ENCODE peak calls at places on chromosome 18, in ten cellular contexts. Y is CD8-positive, alpha-beta T cell; D is effector memory CD8-positive, alpha-beta T cell; L is epithelial cell of esophagus; F is adrenal gland; Q is BJ; S is LoVo; T is choroid plexus epithelial cell; U is HTR-8/SVneo; A is right cardiac atrium. O is an unnamed sample.

GRCh38 chr18:58051765-58052460 is 7.9 kb downstream of the NEDD4L start:
- DNase-seq in Y (no peak), D (no peak), L (peak), F (no peak), Q (no peak), S (no peak), T (peak), U (no peak), A (no peak), O (peak)

GRCh38 chr18:924987-925386 is 20.3 kb downstream of the ADCYAP1 start:
- DNase-seq in Y (no peak), D (no peak), L (no peak), F (no peak), Q (no peak), S (no peak), T (no peak), U (no peak), A (no peak), O (no peak)

GRCh38 chr18:63099848-63100625 is 219.5 kb downstream of the BCL2 start:
- DNase-seq in Y (no peak), D (no peak), L (no peak), F (no peak), Q (no peak), S (peak), T (no peak), U (no peak), A (peak), O (no peak)

GRCh38 chr18:34039194-34039593 is 185.5 kb downstream of the NOL4 start:
- DNase-seq in Y (no peak), D (no peak), L (no peak), F (no peak), Q (no peak), S (peak), T (no peak), U (no peak), A (no peak), O (no peak)

GRCh38 chr18:44594779-44595467 is 85.8 kb upstream of the SETBP1 start:
- DNase-seq in Y (no peak), D (no peak), L (peak), F (no peak), Q (no peak), S (no peak), T (peak), U (no peak), A (no peak), O (peak)

GRCh38 chr18:76932026-76932819 is 109.9 kb downstream of the ZNF236 start:
- DNase-seq in Y (no peak), D (no peak), L (no peak), F (no peak), Q (no peak), S (no peak), T (peak), U (no peak), A (peak), O (no peak)

GRCh38 chr18:58758606-58759005 is 87.3 kb downstream of the MALT1 start:
- DNase-seq in Y (no peak), D (no peak), L (no peak), F (no peak), Q (no peak), S (no peak), T (no peak), U (no peak), A (no peak), O (no peak)

GRCh38 chr18:48179005-48179404 is 230.2 kb downstream of the ZBTB7C start:
- DNase-seq in Y (no peak), D (no peak), L (no peak), F (no peak), Q (no peak), S (no peak), T (no peak), U (no peak), A (no peak), O (no peak)

GRCh38 chr18:76553715-76554603 is 58.9 kb upstream of the ZNF516 start:
- DNase-seq in Y (no peak), D (no peak), L (peak), F (no peak), Q (no peak), S (no peak), T (peak), U (no peak), A (no peak), O (peak)

GRCh38 chr18:48527467-48527866 is 11.4 kb upstream of the CTIF start:
- DNase-seq in Y (no peak), D (no peak), L (no peak), F (no peak), Q (no peak), S (no peak), T (no peak), U (no peak), A (no peak), O (no peak)

GRCh38 chr18:48336332-48336731 is 72.9 kb downstream of the ZBTB7C start:
- DNase-seq in Y (no peak), D (no peak), L (peak), F (no peak), Q (no peak), S (no peak), T (peak), U (no peak), A (no peak), O (peak)

GRCh38 chr18:35186491-35187034 is 54.3 kb upstream of the ZNF397 start:
- DNase-seq in Y (no peak), D (no peak), L (no peak), F (no peak), Q (no peak), S (no peak), T (no peak), U (no peak), A (no peak), O (no peak)

GRCh38 chr18:48160622-48161021 is 230.2 kb upstream of the SMAD2 start:
- DNase-seq in Y (no peak), D (no peak), L (no peak), F (peak), Q (no peak), S (no peak), T (no peak), U (no peak), A (no peak), O (no peak)

GRCh38 chr18:11757084-11757590 is 68.1 kb downstream of the GNAL start:
- DNase-seq in Y (no peak), D (no peak), L (no peak), F (no peak), Q (no peak), S (no peak), T (no peak), U (no peak), A (no peak), O (no peak)

GRCh38 chr18:2932247-2933181 is 80.4 kb downstream of the LPIN2 start:
- DNase-seq in Y (peak), D (peak), L (peak), F (peak), Q (no peak), S (peak), T (peak), U (peak), A (no peak), O (peak)

GRCh38 chr18:59233017-59233410 is 13.1 kb downstream of the GRP start:
- DNase-seq in Y (no peak), D (no peak), L (peak), F (no peak), Q (peak), S (no peak), T (no peak), U (no peak), A (no peak), O (peak)

GRCh38 chr18:46333371-46334199 is 229.4 kb downstream of the HAUS1 start:
- DNase-seq in Y (no peak), D (no peak), L (peak), F (no peak), Q (no peak), S (no peak), T (peak), U (peak), A (peak), O (peak)

GRCh38 chr18:76491436-76491800 is 3.6 kb downstream of the ZNF516 start:
- DNase-seq in Y (peak), D (no peak), L (peak), F (peak), Q (no peak), S (peak), T (peak), U (no peak), A (peak), O (no peak)

GRCh38 chr18:77065221-77065981 is 67.2 kb downstream of the MBP start:
- DNase-seq in Y (peak), D (peak), L (peak), F (peak), Q (peak), S (peak), T (peak), U (peak), A (no peak), O (peak)

O was measured in PC-3.